ENCODE peak calls at places on chromosomes 11 and 22, in four cellular contexts. One of them, this sample, is unnamed.

GRCh38 chr11:84408946-84409411 is 1122.8 kb upstream of the CCDC90B start:
- DNase-seq in progenitor cell of endocrine pancreas: no peak
- DNase-seq in nephron progenitor cell: no peak
- DNase-seq in bronchial epithelial cell: peak
- DNase-seq in this sample: no peak

GRCh38 chr11:3840289-3840869 is 380 bp downstream of the RHOG start:
- DNase-seq in progenitor cell of endocrine pancreas: no peak
- DNase-seq in nephron progenitor cell: peak
- DNase-seq in bronchial epithelial cell: no peak
- DNase-seq in this sample: peak

GRCh38 chr11:14288189-14288935 is 70.6 kb downstream of the RRAS2 start:
- DNase-seq in progenitor cell of endocrine pancreas: no peak
- DNase-seq in nephron progenitor cell: no peak
- DNase-seq in bronchial epithelial cell: peak
- DNase-seq in this sample: no peak

GRCh38 chr11:88411265-88411664 is 73.7 kb upstream of the CTSC start:
- DNase-seq in progenitor cell of endocrine pancreas: no peak
- DNase-seq in nephron progenitor cell: no peak
- DNase-seq in bronchial epithelial cell: peak
- DNase-seq in this sample: no peak

GRCh38 chr11:12901272-12901671 is 107.8 kb upstream of the RASSF10 start:
- DNase-seq in progenitor cell of endocrine pancreas: no peak
- DNase-seq in nephron progenitor cell: no peak
- DNase-seq in bronchial epithelial cell: no peak
- DNase-seq in this sample: no peak

GRCh38 chr11:83895516-83895915 is 609.3 kb upstream of the CCDC90B start:
- DNase-seq in progenitor cell of endocrine pancreas: no peak
- DNase-seq in nephron progenitor cell: no peak
- DNase-seq in bronchial epithelial cell: no peak
- DNase-seq in this sample: no peak

GRCh38 chr11:102225689-102226562 is 91.4 kb upstream of the BIRC3 start:
- DNase-seq in progenitor cell of endocrine pancreas: no peak
- DNase-seq in nephron progenitor cell: no peak
- DNase-seq in bronchial epithelial cell: peak
- DNase-seq in this sample: no peak

GRCh38 chr11:2204361-2205213 is 33.0 kb upstream of the TH start:
- DNase-seq in progenitor cell of endocrine pancreas: peak
- DNase-seq in nephron progenitor cell: no peak
- DNase-seq in bronchial epithelial cell: no peak
- DNase-seq in this sample: no peak

GRCh38 chr22:29765905-29766631 is 739 bp downstream of the ZMAT5 start:
- DNase-seq in progenitor cell of endocrine pancreas: peak
- DNase-seq in nephron progenitor cell: no peak
- DNase-seq in bronchial epithelial cell: no peak
- DNase-seq in this sample: no peak

GRCh38 chr11:117417856-117418255 is 90.2 kb downstream of the CEP164 start:
- DNase-seq in progenitor cell of endocrine pancreas: no peak
- DNase-seq in nephron progenitor cell: no peak
- DNase-seq in bronchial epithelial cell: no peak
- DNase-seq in this sample: no peak

GRCh38 chr22:49334589-49334873 is 493.1 kb downstream of the BRD1 start:
- DNase-seq in progenitor cell of endocrine pancreas: no peak
- DNase-seq in nephron progenitor cell: no peak
- DNase-seq in bronchial epithelial cell: no peak
- DNase-seq in this sample: no peak

GRCh38 chr22:34430386-34430785 is 510.1 kb upstream of the LARGE1 start:
- DNase-seq in progenitor cell of endocrine pancreas: no peak
- DNase-seq in nephron progenitor cell: no peak
- DNase-seq in bronchial epithelial cell: peak
- DNase-seq in this sample: no peak

GRCh38 chr11:19861171-19861570 is 148.5 kb downstream of the NAV2 start:
- DNase-seq in progenitor cell of endocrine pancreas: no peak
- DNase-seq in nephron progenitor cell: no peak
- DNase-seq in bronchial epithelial cell: no peak
- DNase-seq in this sample: no peak

DNA sequence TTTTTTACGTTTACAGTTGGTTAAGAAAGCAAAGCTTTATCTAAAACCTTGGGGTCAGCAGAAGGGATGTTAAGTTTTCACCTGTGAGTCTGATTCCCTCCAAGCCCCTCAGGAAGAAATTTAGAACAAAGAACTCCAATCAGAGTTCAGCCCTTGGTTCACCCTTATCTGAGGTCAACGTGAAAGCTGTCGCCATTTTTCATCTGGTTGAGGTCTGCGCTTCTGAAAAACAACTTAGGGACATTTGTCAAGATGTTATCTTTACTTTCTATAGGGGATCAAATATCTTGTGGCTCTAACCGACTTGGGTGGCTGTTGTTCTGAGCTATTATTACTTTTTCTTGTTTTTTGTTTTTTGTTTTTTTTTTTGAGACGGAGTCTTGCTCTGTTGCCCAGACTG is 30.0 kb downstream of the RGL4 start:
- DNase-seq in progenitor cell of endocrine pancreas: no peak
- DNase-seq in nephron progenitor cell: no peak
- DNase-seq in bronchial epithelial cell: no peak
- DNase-seq in this sample: no peak
- TF ChIP-seq CTCF in progenitor cell of endocrine pancreas: no peak
- TF ChIP-seq CTCF in nephron progenitor cell: no peak
- TF ChIP-seq CTCF in bronchial epithelial cell: no peak
- TF ChIP-seq CTCF in this sample: no peak

GRCh38 chr22:19360862-19361261 is 69.3 kb upstream of the CLTCL1 start:
- DNase-seq in progenitor cell of endocrine pancreas: no peak
- DNase-seq in nephron progenitor cell: no peak
- DNase-seq in bronchial epithelial cell: no peak
- DNase-seq in this sample: no peak

GRCh38 chr22:19358195-19358594 is 66.7 kb upstream of the CLTCL1 start:
- DNase-seq in progenitor cell of endocrine pancreas: no peak
- DNase-seq in nephron progenitor cell: no peak
- DNase-seq in bronchial epithelial cell: no peak
- DNase-seq in this sample: no peak

GRCh38 chr22:19360300-19360792 is 68.8 kb upstream of the CLTCL1 start:
- DNase-seq in progenitor cell of endocrine pancreas: no peak
- DNase-seq in nephron progenitor cell: no peak
- DNase-seq in bronchial epithelial cell: no peak
- DNase-seq in this sample: no peak

GRCh38 chr22:19358703-19359553 is 67.4 kb upstream of the CLTCL1 start:
- DNase-seq in progenitor cell of endocrine pancreas: no peak
- DNase-seq in nephron progenitor cell: no peak
- DNase-seq in bronchial epithelial cell: no peak
- DNase-seq in this sample: no peak

GRCh38 chr22:19359554-19360299 is 68.2 kb upstream of the CLTCL1 start:
- DNase-seq in progenitor cell of endocrine pancreas: no peak
- DNase-seq in nephron progenitor cell: no peak
- DNase-seq in bronchial epithelial cell: no peak
- DNase-seq in this sample: no peak
- TF ChIP-seq CTCF in progenitor cell of endocrine pancreas: no peak
- TF ChIP-seq CTCF in nephron progenitor cell: no peak
- TF ChIP-seq CTCF in bronchial epithelial cell: no peak
- TF ChIP-seq CTCF in this sample: no peak

GRCh38 chr11:74683279-74683871 is 47.9 kb downstream of the CHRDL2 start:
- DNase-seq in progenitor cell of endocrine pancreas: no peak
- DNase-seq in nephron progenitor cell: peak
- DNase-seq in bronchial epithelial cell: no peak
- DNase-seq in this sample: peak
- TF ChIP-seq CTCF in progenitor cell of endocrine pancreas: peak
- TF ChIP-seq CTCF in nephron progenitor cell: peak
- TF ChIP-seq CTCF in bronchial epithelial cell: peak
- TF ChIP-seq CTCF in this sample: peak

GRCh38 chr11:67345949-67346819 is 7.2 kb downstream of the POLD4 start:
- DNase-seq in progenitor cell of endocrine pancreas: no peak
- DNase-seq in nephron progenitor cell: no peak
- DNase-seq in bronchial epithelial cell: peak
- DNase-seq in this sample: no peak
- TF ChIP-seq CTCF in progenitor cell of endocrine pancreas: peak
- TF ChIP-seq CTCF in nephron progenitor cell: peak
- TF ChIP-seq CTCF in bronchial epithelial cell: peak
- TF ChIP-seq CTCF in this sample: peak

DNA sequence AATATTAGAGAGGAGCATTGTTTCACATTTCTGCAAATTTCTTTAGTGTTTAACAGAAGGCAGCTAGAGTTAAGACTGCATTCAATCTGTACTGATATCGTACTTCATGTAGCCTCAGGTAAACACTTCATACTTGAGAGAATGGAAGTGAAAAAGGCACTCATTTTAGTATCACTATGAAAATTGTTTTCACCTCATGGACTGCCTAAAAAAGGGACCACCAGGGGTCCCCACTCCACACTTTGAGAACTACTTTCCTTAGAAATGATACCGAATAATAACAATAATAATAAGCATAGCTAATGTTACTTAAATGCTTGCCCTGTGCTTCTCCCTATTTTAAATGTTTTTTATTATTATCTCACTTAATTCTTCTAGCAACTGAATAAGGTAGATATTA is 95.1 kb downstream of the BLID start:
- DNase-seq in progenitor cell of endocrine pancreas: no peak
- DNase-seq in nephron progenitor cell: peak
- DNase-seq in bronchial epithelial cell: no peak
- DNase-seq in this sample: peak
- TF ChIP-seq CTCF in progenitor cell of endocrine pancreas: peak
- TF ChIP-seq CTCF in nephron progenitor cell: peak
- TF ChIP-seq CTCF in bronchial epithelial cell: no peak
- TF ChIP-seq CTCF in this sample: peak

GRCh38 chr11:29781268-29781667 is 235.6 kb downstream of the KCNA4 start:
- DNase-seq in progenitor cell of endocrine pancreas: no peak
- DNase-seq in nephron progenitor cell: no peak
- DNase-seq in bronchial epithelial cell: no peak
- DNase-seq in this sample: no peak
- TF ChIP-seq CTCF in progenitor cell of endocrine pancreas: no peak
- TF ChIP-seq CTCF in nephron progenitor cell: no peak
- TF ChIP-seq CTCF in bronchial epithelial cell: no peak
- TF ChIP-seq CTCF in this sample: no peak

GRCh38 chr11:66543263-66544107 is 2.4 kb downstream of the ZDHHC24 start:
- DNase-seq in progenitor cell of endocrine pancreas: peak
- DNase-seq in nephron progenitor cell: peak
- DNase-seq in bronchial epithelial cell: no peak
- DNase-seq in this sample: peak
- TF ChIP-seq CTCF in progenitor cell of endocrine pancreas: peak
- TF ChIP-seq CTCF in nephron progenitor cell: peak
- TF ChIP-seq CTCF in bronchial epithelial cell: peak
- TF ChIP-seq CTCF in this sample: peak

GRCh38 chr11:46669606-46670243 is 30.7 kb downstream of the ARHGAP1 start:
- DNase-seq in progenitor cell of endocrine pancreas: no peak
- DNase-seq in nephron progenitor cell: no peak
- DNase-seq in bronchial epithelial cell: no peak
- DNase-seq in this sample: no peak
- TF ChIP-seq CTCF in progenitor cell of endocrine pancreas: peak
- TF ChIP-seq CTCF in nephron progenitor cell: no peak
- TF ChIP-seq CTCF in bronchial epithelial cell: peak
- TF ChIP-seq CTCF in this sample: peak

DNA sequence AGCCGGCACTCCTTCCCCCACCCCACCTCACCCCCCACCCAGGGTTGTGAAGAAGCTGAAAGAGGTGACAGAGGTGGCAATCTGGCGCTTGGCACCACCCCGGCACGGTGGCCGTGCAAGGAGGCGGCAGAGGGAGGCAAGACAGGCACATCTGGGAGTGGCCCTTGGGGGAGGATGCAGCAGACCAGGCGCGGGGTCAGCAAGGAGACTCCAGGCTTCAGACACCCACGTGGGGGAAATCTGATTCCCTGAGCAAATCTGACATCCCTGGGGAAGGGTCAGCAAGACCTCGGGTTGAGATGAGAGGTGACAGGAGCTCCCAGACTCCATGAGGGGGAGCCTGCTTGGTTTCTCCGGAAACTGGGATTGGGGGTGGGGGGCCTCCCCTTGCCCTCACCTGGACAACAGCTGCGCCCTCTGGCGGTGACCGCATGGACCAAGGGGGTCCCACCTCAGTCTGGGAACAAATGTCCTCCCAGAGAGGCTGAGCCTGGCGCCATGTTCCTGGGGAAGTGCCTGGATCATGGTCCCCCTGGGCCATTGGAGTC is 4.0 kb upstream of the RCOR2 start:
- DNase-seq in progenitor cell of endocrine pancreas: peak
- DNase-seq in nephron progenitor cell: peak
- DNase-seq in bronchial epithelial cell: no peak
- DNase-seq in this sample: peak
- TF ChIP-seq CTCF in progenitor cell of endocrine pancreas: peak
- TF ChIP-seq CTCF in nephron progenitor cell: peak
- TF ChIP-seq CTCF in bronchial epithelial cell: peak
- TF ChIP-seq CTCF in this sample: peak

This sample was measured in glutamatergic neuron.